ENCODE peak calls at places on chromosome 9, in nine cellular contexts. One of them, this sample, is unnamed.

GRCh38 chr9:13033959-13034695 is 245.4 kb downstream of the MPDZ start:
- DNase-seq in heart left ventricle: peak
- DNase-seq in HFF-Myc: peak
- DNase-seq in AG04449: no peak
- DNase-seq in LNCaP clone FGC: peak
- DNase-seq in A549: peak
- DNase-seq in GM23338: peak
- DNase-seq in progenitor cell of endocrine pancreas: peak
- DNase-seq in BE2C: peak
- DNase-seq in this sample: no peak

GRCh38 chr9:36827593-36827992 is 206.5 kb downstream of the PAX5 start:
- DNase-seq in heart left ventricle: no peak
- DNase-seq in HFF-Myc: no peak
- DNase-seq in AG04449: no peak
- DNase-seq in LNCaP clone FGC: no peak
- DNase-seq in A549: no peak
- DNase-seq in GM23338: peak
- DNase-seq in progenitor cell of endocrine pancreas: no peak
- DNase-seq in BE2C: no peak
- DNase-seq in this sample: peak

GRCh38 chr9:94908583-94909249 is 182.2 kb downstream of the AOPEP start:
- DNase-seq in heart left ventricle: no peak
- DNase-seq in HFF-Myc: no peak
- DNase-seq in AG04449: no peak
- DNase-seq in LNCaP clone FGC: no peak
- DNase-seq in A549: peak
- DNase-seq in GM23338: no peak
- DNase-seq in progenitor cell of endocrine pancreas: no peak
- DNase-seq in BE2C: peak
- DNase-seq in this sample: no peak

GRCh38 chr9:89999534-90000370 is 394.9 kb downstream of the GADD45G start:
- DNase-seq in heart left ventricle: peak
- DNase-seq in HFF-Myc: no peak
- DNase-seq in AG04449: peak
- DNase-seq in LNCaP clone FGC: peak
- DNase-seq in A549: peak
- DNase-seq in GM23338: peak
- DNase-seq in progenitor cell of endocrine pancreas: no peak
- DNase-seq in BE2C: no peak
- DNase-seq in this sample: peak

GRCh38 chr9:135228983-135229625 is 141.6 kb downstream of the OLFM1 start:
- DNase-seq in heart left ventricle: peak
- DNase-seq in HFF-Myc: no peak
- DNase-seq in AG04449: no peak
- DNase-seq in LNCaP clone FGC: no peak
- DNase-seq in A549: no peak
- DNase-seq in GM23338: no peak
- DNase-seq in progenitor cell of endocrine pancreas: no peak
- DNase-seq in BE2C: peak
- DNase-seq in this sample: no peak

GRCh38 chr9:129400001-129400970 is 220.6 kb downstream of the C9orf50 start:
- DNase-seq in heart left ventricle: peak
- DNase-seq in HFF-Myc: no peak
- DNase-seq in AG04449: no peak
- DNase-seq in LNCaP clone FGC: no peak
- DNase-seq in A549: no peak
- DNase-seq in GM23338: no peak
- DNase-seq in progenitor cell of endocrine pancreas: no peak
- DNase-seq in BE2C: no peak
- DNase-seq in this sample: no peak

GRCh38 chr9:20811872-20812271 is 127.8 kb downstream of the FOCAD start:
- DNase-seq in heart left ventricle: no peak
- DNase-seq in HFF-Myc: no peak
- DNase-seq in AG04449: no peak
- DNase-seq in LNCaP clone FGC: no peak
- DNase-seq in A549: peak
- DNase-seq in GM23338: no peak
- DNase-seq in progenitor cell of endocrine pancreas: no peak
- DNase-seq in BE2C: no peak
- DNase-seq in this sample: no peak

GRCh38 chr9:34025062-34025461 is 23.6 kb downstream of the UBAP2 start:
- DNase-seq in heart left ventricle: no peak
- DNase-seq in HFF-Myc: no peak
- DNase-seq in AG04449: peak
- DNase-seq in LNCaP clone FGC: no peak
- DNase-seq in A549: no peak
- DNase-seq in GM23338: no peak
- DNase-seq in progenitor cell of endocrine pancreas: no peak
- DNase-seq in BE2C: no peak
- DNase-seq in this sample: no peak

GRCh38 chr9:69611221-69611620 is 61.0 kb downstream of the APBA1 start:
- DNase-seq in heart left ventricle: no peak
- DNase-seq in HFF-Myc: no peak
- DNase-seq in AG04449: no peak
- DNase-seq in LNCaP clone FGC: no peak
- DNase-seq in A549: no peak
- DNase-seq in GM23338: no peak
- DNase-seq in progenitor cell of endocrine pancreas: no peak
- DNase-seq in BE2C: no peak
- DNase-seq in this sample: no peak

GRCh38 chr9:93517331-93517730 is 59.1 kb upstream of the PHF2 start:
- DNase-seq in heart left ventricle: no peak
- DNase-seq in HFF-Myc: no peak
- DNase-seq in AG04449: no peak
- DNase-seq in LNCaP clone FGC: no peak
- DNase-seq in A549: no peak
- DNase-seq in GM23338: no peak
- DNase-seq in progenitor cell of endocrine pancreas: no peak
- DNase-seq in BE2C: no peak
- DNase-seq in this sample: no peak

GRCh38 chr9:93525476-93525875 is 50.9 kb upstream of the PHF2 start:
- DNase-seq in heart left ventricle: no peak
- DNase-seq in HFF-Myc: no peak
- DNase-seq in AG04449: no peak
- DNase-seq in LNCaP clone FGC: no peak
- DNase-seq in A549: no peak
- DNase-seq in GM23338: no peak
- DNase-seq in progenitor cell of endocrine pancreas: no peak
- DNase-seq in BE2C: no peak
- DNase-seq in this sample: no peak

GRCh38 chr9:93523518-93524144 is 52.8 kb upstream of the PHF2 start:
- DNase-seq in heart left ventricle: peak
- DNase-seq in HFF-Myc: no peak
- DNase-seq in AG04449: no peak
- DNase-seq in LNCaP clone FGC: no peak
- DNase-seq in A549: no peak
- DNase-seq in GM23338: no peak
- DNase-seq in progenitor cell of endocrine pancreas: no peak
- DNase-seq in BE2C: no peak
- DNase-seq in this sample: no peak

GRCh38 chr9:93520523-93520922 is 55.9 kb upstream of the PHF2 start:
- DNase-seq in heart left ventricle: no peak
- DNase-seq in HFF-Myc: no peak
- DNase-seq in AG04449: no peak
- DNase-seq in LNCaP clone FGC: no peak
- DNase-seq in A549: peak
- DNase-seq in GM23338: no peak
- DNase-seq in progenitor cell of endocrine pancreas: no peak
- DNase-seq in BE2C: no peak
- DNase-seq in this sample: no peak

DNA sequence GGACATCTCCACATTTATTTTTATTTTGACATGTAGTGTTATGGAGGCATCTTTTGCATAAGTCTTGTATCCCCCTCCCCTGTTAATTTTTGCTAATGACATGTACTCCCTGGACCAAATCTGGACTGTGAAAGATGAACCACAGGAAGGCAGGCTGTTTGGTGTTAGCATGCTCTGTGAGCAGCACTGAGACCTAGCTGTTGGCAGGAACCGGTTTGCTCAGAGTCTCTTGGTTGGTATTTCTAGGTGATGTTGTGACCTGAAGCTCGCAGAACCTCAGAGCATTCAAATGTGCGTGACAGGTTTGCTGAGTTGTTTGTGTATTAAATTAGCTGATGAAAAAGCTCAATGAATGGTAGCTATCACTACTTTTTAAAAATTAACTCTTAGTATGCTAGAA is 53.6 kb upstream of the PHF2 start:
- DNase-seq in heart left ventricle: no peak
- DNase-seq in HFF-Myc: no peak
- DNase-seq in AG04449: no peak
- DNase-seq in LNCaP clone FGC: no peak
- DNase-seq in A549: no peak
- DNase-seq in GM23338: no peak
- DNase-seq in progenitor cell of endocrine pancreas: no peak
- DNase-seq in BE2C: no peak
- DNase-seq in this sample: no peak
- TF ChIP-seq CTCF in heart left ventricle: no peak
- TF ChIP-seq CTCF in HFF-Myc: no peak
- TF ChIP-seq CTCF in AG04449: no peak
- TF ChIP-seq CTCF in LNCaP clone FGC: no peak
- TF ChIP-seq CTCF in A549: no peak
- TF ChIP-seq CTCF in GM23338: no peak
- TF ChIP-seq CTCF in progenitor cell of endocrine pancreas: no peak
- TF ChIP-seq CTCF in BE2C: no peak
- TF ChIP-seq CTCF in this sample: no peak

GRCh38 chr9:106286249-106286648 is 576.7 kb upstream of the ZNF462 start:
- DNase-seq in heart left ventricle: no peak
- DNase-seq in HFF-Myc: no peak
- DNase-seq in AG04449: no peak
- DNase-seq in LNCaP clone FGC: no peak
- DNase-seq in A549: peak
- DNase-seq in GM23338: peak
- DNase-seq in progenitor cell of endocrine pancreas: no peak
- DNase-seq in BE2C: peak
- DNase-seq in this sample: no peak
- TF ChIP-seq CTCF in heart left ventricle: no peak
- TF ChIP-seq CTCF in HFF-Myc: peak
- TF ChIP-seq CTCF in AG04449: no peak
- TF ChIP-seq CTCF in LNCaP clone FGC: peak
- TF ChIP-seq CTCF in A549: no peak
- TF ChIP-seq CTCF in GM23338: peak
- TF ChIP-seq CTCF in progenitor cell of endocrine pancreas: peak
- TF ChIP-seq CTCF in BE2C: peak
- TF ChIP-seq CTCF in this sample: no peak

GRCh38 chr9:111961011-111961410 is 64.4 kb downstream of the UGCG start:
- DNase-seq in heart left ventricle: no peak
- DNase-seq in HFF-Myc: no peak
- DNase-seq in AG04449: no peak
- DNase-seq in LNCaP clone FGC: no peak
- DNase-seq in A549: no peak
- DNase-seq in GM23338: no peak
- DNase-seq in progenitor cell of endocrine pancreas: no peak
- DNase-seq in BE2C: no peak
- DNase-seq in this sample: no peak

GRCh38 chr9:111955048-111955447 is 58.4 kb downstream of the UGCG start:
- DNase-seq in heart left ventricle: no peak
- DNase-seq in HFF-Myc: no peak
- DNase-seq in AG04449: no peak
- DNase-seq in LNCaP clone FGC: no peak
- DNase-seq in A549: no peak
- DNase-seq in GM23338: no peak
- DNase-seq in progenitor cell of endocrine pancreas: no peak
- DNase-seq in BE2C: no peak
- DNase-seq in this sample: no peak

GRCh38 chr9:111959468-111959941 is 62.9 kb downstream of the UGCG start:
- DNase-seq in heart left ventricle: peak
- DNase-seq in HFF-Myc: no peak
- DNase-seq in AG04449: peak
- DNase-seq in LNCaP clone FGC: no peak
- DNase-seq in A549: peak
- DNase-seq in GM23338: no peak
- DNase-seq in progenitor cell of endocrine pancreas: no peak
- DNase-seq in BE2C: no peak
- DNase-seq in this sample: no peak

GRCh38 chr9:111959960-111960359 is 63.3 kb downstream of the UGCG start:
- DNase-seq in heart left ventricle: no peak
- DNase-seq in HFF-Myc: no peak
- DNase-seq in AG04449: no peak
- DNase-seq in LNCaP clone FGC: no peak
- DNase-seq in A549: peak
- DNase-seq in GM23338: no peak
- DNase-seq in progenitor cell of endocrine pancreas: no peak
- DNase-seq in BE2C: no peak
- DNase-seq in this sample: no peak

DNA sequence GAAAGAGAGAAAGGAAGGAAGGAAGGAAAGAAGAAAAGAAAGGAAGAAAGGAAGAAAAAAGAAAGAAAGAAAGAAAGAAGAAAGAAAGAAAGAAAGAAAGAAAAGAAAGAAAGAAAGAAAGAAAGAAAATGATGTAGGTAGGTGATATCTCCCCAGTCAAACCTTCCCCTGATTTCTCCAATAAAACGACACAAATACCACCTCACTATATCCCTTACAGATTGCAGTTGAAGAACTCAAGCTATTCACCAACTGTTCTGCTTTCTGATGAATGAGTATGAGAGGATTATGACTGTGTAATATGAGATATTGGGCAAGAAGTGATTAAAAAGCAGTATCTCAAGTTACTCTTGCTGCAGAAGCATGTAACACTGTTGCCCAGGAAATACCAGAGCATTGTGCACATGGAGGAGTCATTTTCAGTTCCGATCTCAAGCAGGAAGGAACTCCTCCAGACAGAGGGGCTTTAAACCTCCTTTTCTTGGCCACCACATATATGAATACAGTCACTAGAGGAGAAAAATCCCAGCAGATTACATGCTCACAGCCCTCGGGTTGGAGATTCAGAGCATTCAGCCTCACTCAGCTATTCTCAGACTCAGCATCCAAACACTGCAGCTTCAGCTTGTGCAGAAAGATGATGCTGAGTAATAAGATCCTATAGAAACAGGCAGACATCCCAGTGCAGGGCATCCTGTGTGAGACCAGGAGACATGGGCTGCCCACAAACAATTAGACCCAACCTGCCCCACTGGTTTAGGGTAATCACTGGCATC is 61.4 kb downstream of the UGCG start:
- DNase-seq in heart left ventricle: no peak
- DNase-seq in HFF-Myc: peak
- DNase-seq in AG04449: peak
- DNase-seq in LNCaP clone FGC: no peak
- DNase-seq in A549: peak
- DNase-seq in GM23338: no peak
- DNase-seq in progenitor cell of endocrine pancreas: no peak
- DNase-seq in BE2C: no peak
- DNase-seq in this sample: no peak
- TF ChIP-seq CTCF in heart left ventricle: no peak
- TF ChIP-seq CTCF in HFF-Myc: no peak
- TF ChIP-seq CTCF in AG04449: no peak
- TF ChIP-seq CTCF in LNCaP clone FGC: no peak
- TF ChIP-seq CTCF in A549: no peak
- TF ChIP-seq CTCF in GM23338: no peak
- TF ChIP-seq CTCF in progenitor cell of endocrine pancreas: no peak
- TF ChIP-seq CTCF in BE2C: no peak
- TF ChIP-seq CTCF in this sample: no peak

GRCh38 chr9:22446950-22447606 is 454 bp downstream of the DMRTA1 start:
- DNase-seq in heart left ventricle: peak
- DNase-seq in HFF-Myc: no peak
- DNase-seq in AG04449: no peak
- DNase-seq in LNCaP clone FGC: no peak
- DNase-seq in A549: peak
- DNase-seq in GM23338: peak
- DNase-seq in progenitor cell of endocrine pancreas: peak
- DNase-seq in BE2C: peak
- DNase-seq in this sample: peak
- TF ChIP-seq CTCF in heart left ventricle: no peak
- TF ChIP-seq CTCF in HFF-Myc: no peak
- TF ChIP-seq CTCF in AG04449: peak
- TF ChIP-seq CTCF in LNCaP clone FGC: peak
- TF ChIP-seq CTCF in A549: peak
- TF ChIP-seq CTCF in GM23338: peak
- TF ChIP-seq CTCF in progenitor cell of endocrine pancreas: peak
- TF ChIP-seq CTCF in BE2C: peak
- TF ChIP-seq CTCF in this sample: no peak